ENCODE peak calls at places on chromosomes 7 and 10, in six cellular contexts. One of them, this sample, is unnamed. For H3K36me3 and H3K27me3, the result is how much of the 10 kb centered on the place peaks cover.

GRCh38 chr10:113709221-113709838 is 29.6 kb downstream of the CASP7 start:
- DNase-seq in GM23338: no peak
- DNase-seq in H1: no peak
- DNase-seq in prostate gland: no peak
- DNase-seq in CD4-positive, CD25-positive, alpha-beta regulatory T cell: peak
- DNase-seq in neuronal stem cell: no peak
- DNase-seq in this sample: peak

GRCh38 chr7:17401806-17402627 is 103.6 kb downstream of the AHR start:
- DNase-seq in GM23338: no peak
- DNase-seq in H1: no peak
- DNase-seq in prostate gland: no peak
- DNase-seq in CD4-positive, CD25-positive, alpha-beta regulatory T cell: peak
- DNase-seq in neuronal stem cell: no peak
- DNase-seq in this sample: no peak

GRCh38 chr7:135825406-135825805 is 76.8 kb upstream of the FAM180A start:
- DNase-seq in GM23338: peak
- DNase-seq in H1: no peak
- DNase-seq in prostate gland: no peak
- DNase-seq in CD4-positive, CD25-positive, alpha-beta regulatory T cell: no peak
- DNase-seq in neuronal stem cell: no peak
- DNase-seq in this sample: peak

GRCh38 chr10:11573497-11573896 is 38.0 kb downstream of the USP6NL start:
- DNase-seq in GM23338: no peak
- DNase-seq in H1: no peak
- DNase-seq in prostate gland: no peak
- DNase-seq in CD4-positive, CD25-positive, alpha-beta regulatory T cell: no peak
- DNase-seq in neuronal stem cell: peak
- DNase-seq in this sample: no peak

GRCh38 chr10:79391231-79392019 is 44.2 kb downstream of the PPIF start:
- DNase-seq in GM23338: no peak
- DNase-seq in H1: peak
- DNase-seq in prostate gland: no peak
- DNase-seq in CD4-positive, CD25-positive, alpha-beta regulatory T cell: no peak
- DNase-seq in neuronal stem cell: no peak
- DNase-seq in this sample: peak

GRCh38 chr7:41972270-41972669 is 264.7 kb downstream of the GLI3 start:
- DNase-seq in GM23338: no peak
- DNase-seq in H1: no peak
- DNase-seq in prostate gland: no peak
- DNase-seq in CD4-positive, CD25-positive, alpha-beta regulatory T cell: no peak
- DNase-seq in neuronal stem cell: no peak
- DNase-seq in this sample: no peak

GRCh38 chr10:17049195-17049594 is 80.4 kb downstream of the CUBN start:
- DNase-seq in GM23338: no peak
- DNase-seq in H1: no peak
- DNase-seq in prostate gland: no peak
- DNase-seq in CD4-positive, CD25-positive, alpha-beta regulatory T cell: no peak
- DNase-seq in neuronal stem cell: no peak
- DNase-seq in this sample: no peak

GRCh38 chr10:68121862-68122261 is 12.6 kb downstream of the MYPN start:
- DNase-seq in GM23338: no peak
- DNase-seq in H1: no peak
- DNase-seq in prostate gland: no peak
- DNase-seq in CD4-positive, CD25-positive, alpha-beta regulatory T cell: no peak
- DNase-seq in neuronal stem cell: no peak
- DNase-seq in this sample: no peak

GRCh38 chr10:118853916-118854315 is 99.1 kb upstream of the CACUL1 start:
- DNase-seq in GM23338: no peak
- DNase-seq in H1: no peak
- DNase-seq in prostate gland: no peak
- DNase-seq in CD4-positive, CD25-positive, alpha-beta regulatory T cell: no peak
- DNase-seq in neuronal stem cell: no peak
- DNase-seq in this sample: no peak

GRCh38 chr7:73960548-73960947 is 67.4 kb upstream of the ELN start:
- DNase-seq in GM23338: no peak
- DNase-seq in H1: no peak
- DNase-seq in prostate gland: peak
- DNase-seq in CD4-positive, CD25-positive, alpha-beta regulatory T cell: no peak
- DNase-seq in neuronal stem cell: no peak
- DNase-seq in this sample: no peak

GRCh38 chr10:90087197-90088007 is 386.0 kb downstream of the KIF20B start:
- DNase-seq in GM23338: no peak
- DNase-seq in H1: no peak
- DNase-seq in prostate gland: no peak
- DNase-seq in CD4-positive, CD25-positive, alpha-beta regulatory T cell: no peak
- DNase-seq in neuronal stem cell: no peak
- DNase-seq in this sample: no peak

GRCh38 chr10:86346169-86346793 is 20.3 kb downstream of the GRID1 start:
- DNase-seq in GM23338: no peak
- DNase-seq in H1: no peak
- DNase-seq in prostate gland: no peak
- DNase-seq in CD4-positive, CD25-positive, alpha-beta regulatory T cell: no peak
- DNase-seq in neuronal stem cell: no peak
- DNase-seq in this sample: no peak

GRCh38 chr10:113450906-113451305 is 101.9 kb upstream of the HABP2 start:
- DNase-seq in GM23338: no peak
- DNase-seq in H1: no peak
- DNase-seq in prostate gland: no peak
- DNase-seq in CD4-positive, CD25-positive, alpha-beta regulatory T cell: no peak
- DNase-seq in neuronal stem cell: no peak
- DNase-seq in this sample: no peak

GRCh38 chr7:138961159-138961558 is 20.0 kb downstream of the KIAA1549 start:
- DNase-seq in GM23338: no peak
- DNase-seq in H1: no peak
- DNase-seq in prostate gland: peak
- DNase-seq in CD4-positive, CD25-positive, alpha-beta regulatory T cell: no peak
- DNase-seq in neuronal stem cell: no peak
- DNase-seq in this sample: peak

GRCh38 chr10:61901829-61902447 is 439 bp downstream of the ARID5B start:
- DNase-seq in GM23338: peak
- DNase-seq in H1: peak
- DNase-seq in prostate gland: no peak
- DNase-seq in CD4-positive, CD25-positive, alpha-beta regulatory T cell: no peak
- DNase-seq in neuronal stem cell: peak
- DNase-seq in this sample: peak

GRCh38 chr10:75371010-75371409 is 30.6 kb downstream of the ZNF503 start:
- DNase-seq in GM23338: no peak
- DNase-seq in H1: no peak
- DNase-seq in prostate gland: no peak
- DNase-seq in CD4-positive, CD25-positive, alpha-beta regulatory T cell: no peak
- DNase-seq in neuronal stem cell: no peak
- DNase-seq in this sample: no peak

GRCh38 chr10:129774082-129774735 is 189.9 kb downstream of the EBF3 start:
- DNase-seq in GM23338: no peak
- DNase-seq in H1: no peak
- DNase-seq in prostate gland: no peak
- DNase-seq in CD4-positive, CD25-positive, alpha-beta regulatory T cell: no peak
- DNase-seq in neuronal stem cell: no peak
- DNase-seq in this sample: no peak

GRCh38 chr10:77967611-77968022 is 41.1 kb upstream of the DLG5 start:
- DNase-seq in GM23338: no peak
- DNase-seq in H1: no peak
- DNase-seq in prostate gland: no peak
- DNase-seq in CD4-positive, CD25-positive, alpha-beta regulatory T cell: no peak
- DNase-seq in neuronal stem cell: peak
- DNase-seq in this sample: no peak

GRCh38 chr7:107045195-107045960 is 873 bp downstream of the PRKAR2B start:
- DNase-seq in GM23338: peak
- DNase-seq in H1: no peak
- DNase-seq in prostate gland: no peak
- DNase-seq in CD4-positive, CD25-positive, alpha-beta regulatory T cell: no peak
- DNase-seq in neuronal stem cell: peak
- DNase-seq in this sample: peak

GRCh38 chr7:29987821-29988317 is 1.7 kb downstream of the SCRN1 start:
- DNase-seq in GM23338: peak
- DNase-seq in H1: no peak
- DNase-seq in prostate gland: no peak
- DNase-seq in CD4-positive, CD25-positive, alpha-beta regulatory T cell: no peak
- DNase-seq in neuronal stem cell: peak
- DNase-seq in this sample: peak

GRCh38 chr10:24311888-24312287 is 103.0 kb downstream of the KIAA1217 start:
- DNase-seq in GM23338: no peak
- DNase-seq in H1: no peak
- DNase-seq in prostate gland: no peak
- DNase-seq in CD4-positive, CD25-positive, alpha-beta regulatory T cell: no peak
- DNase-seq in neuronal stem cell: no peak
- DNase-seq in this sample: no peak

GRCh38 chr10:4522296-4523000 is 303.6 kb upstream of the AKR1E2 start:
- DNase-seq in GM23338: no peak
- DNase-seq in H1: no peak
- DNase-seq in prostate gland: no peak
- DNase-seq in CD4-positive, CD25-positive, alpha-beta regulatory T cell: no peak
- DNase-seq in neuronal stem cell: no peak
- DNase-seq in this sample: no peak

GRCh38 chr10:2488606-2489005 is 578.7 kb upstream of the PFKP start:
- DNase-seq in GM23338: no peak
- DNase-seq in H1: no peak
- DNase-seq in prostate gland: no peak
- DNase-seq in CD4-positive, CD25-positive, alpha-beta regulatory T cell: no peak
- DNase-seq in neuronal stem cell: no peak
- DNase-seq in this sample: no peak
- H3K36me3 ChIP-seq in GM23338: under half
- H3K36me3 ChIP-seq in H1: under half
- H3K36me3 ChIP-seq in prostate gland: under half
- H3K36me3 ChIP-seq in CD4-positive, CD25-positive, alpha-beta regulatory T cell: under half
- H3K36me3 ChIP-seq in neuronal stem cell: under half
- H3K36me3 ChIP-seq in this sample: under half

GRCh38 chr7:102044641-102044983 is 227.2 kb downstream of the CUX1 start:
- DNase-seq in GM23338: no peak
- DNase-seq in H1: no peak
- DNase-seq in prostate gland: no peak
- DNase-seq in CD4-positive, CD25-positive, alpha-beta regulatory T cell: no peak
- DNase-seq in neuronal stem cell: no peak
- DNase-seq in this sample: no peak

GRCh38 chr7:102047167-102047566 is 229.7 kb downstream of the CUX1 start:
- DNase-seq in GM23338: no peak
- DNase-seq in H1: no peak
- DNase-seq in prostate gland: no peak
- DNase-seq in CD4-positive, CD25-positive, alpha-beta regulatory T cell: no peak
- DNase-seq in neuronal stem cell: no peak
- DNase-seq in this sample: no peak

GRCh38 chr7:102044984-102045673 is 227.7 kb downstream of the CUX1 start:
- DNase-seq in GM23338: no peak
- DNase-seq in H1: no peak
- DNase-seq in prostate gland: no peak
- DNase-seq in CD4-positive, CD25-positive, alpha-beta regulatory T cell: no peak
- DNase-seq in neuronal stem cell: no peak
- DNase-seq in this sample: peak

GRCh38 chr7:102046373-102047117 is 229.1 kb downstream of the CUX1 start:
- DNase-seq in GM23338: no peak
- DNase-seq in H1: no peak
- DNase-seq in prostate gland: no peak
- DNase-seq in CD4-positive, CD25-positive, alpha-beta regulatory T cell: no peak
- DNase-seq in neuronal stem cell: no peak
- DNase-seq in this sample: no peak

GRCh38 chr7:102045681-102046372 is 228.4 kb downstream of the CUX1 start:
- DNase-seq in GM23338: no peak
- DNase-seq in H1: no peak
- DNase-seq in prostate gland: no peak
- DNase-seq in CD4-positive, CD25-positive, alpha-beta regulatory T cell: no peak
- DNase-seq in neuronal stem cell: no peak
- DNase-seq in this sample: no peak
- H3K4me3 ChIP-seq in GM23338: no peak
- H3K4me3 ChIP-seq in H1: no peak
- H3K4me3 ChIP-seq in prostate gland: no peak
- H3K4me3 ChIP-seq in CD4-positive, CD25-positive, alpha-beta regulatory T cell: no peak
- H3K4me3 ChIP-seq in neuronal stem cell: no peak
- H3K4me3 ChIP-seq in this sample: no peak

GRCh38 chr7:154777908-154778307 is 225.0 kb downstream of the PAXIP1 start:
- DNase-seq in GM23338: no peak
- DNase-seq in H1: no peak
- DNase-seq in prostate gland: no peak
- DNase-seq in CD4-positive, CD25-positive, alpha-beta regulatory T cell: no peak
- DNase-seq in neuronal stem cell: no peak
- DNase-seq in this sample: no peak
- H3K27me3 ChIP-seq in GM23338: under half
- H3K27me3 ChIP-seq in H1: under half
- H3K27me3 ChIP-seq in prostate gland: under half
- H3K27me3 ChIP-seq in CD4-positive, CD25-positive, alpha-beta regulatory T cell: under half
- H3K27me3 ChIP-seq in neuronal stem cell: under half
- H3K27me3 ChIP-seq in this sample: under half

GRCh38 chr7:50598455-50599343 is 33.5 kb upstream of the DDC start:
- DNase-seq in GM23338: no peak
- DNase-seq in H1: no peak
- DNase-seq in prostate gland: no peak
- DNase-seq in CD4-positive, CD25-positive, alpha-beta regulatory T cell: no peak
- DNase-seq in neuronal stem cell: no peak
- DNase-seq in this sample: no peak
- H3K36me3 ChIP-seq in GM23338: under half
- H3K36me3 ChIP-seq in H1: under half
- H3K36me3 ChIP-seq in prostate gland: under half
- H3K36me3 ChIP-seq in CD4-positive, CD25-positive, alpha-beta regulatory T cell: under half
- H3K36me3 ChIP-seq in neuronal stem cell: half or more
- H3K36me3 ChIP-seq in this sample: under half